ENCODE peak calls at places on chromosome 6, in six cellular contexts. One of them, this sample, is unnamed.

GRCh38 chr6:169950558-169950957 is 199.1 kb downstream of the ERMARD start:
- DNase-seq in activated CD8-positive, alpha-beta T cell treated with anti-CD3 and anti-CD28 coated beads, Interleukin-2, amount 10 ng/mL, durations not matched to agents 7 days and 5 days: peak; percentile 56
- DNase-seq in NCI-H748 treated with DMSO at 0.1 percent for 48 hours: peak; percentile 6
- DNase-seq in dorsolateral prefrontal cortex: no peak
- DNase-seq in keratinocyte: no peak
- DNase-seq in left colon: peak; percentile 37
- DNase-seq in this sample: no peak

GRCh38 chr6:167856999-167857660 is 30.4 kb downstream of the AFDN start:
- DNase-seq in activated CD8-positive, alpha-beta T cell treated with anti-CD3 and anti-CD28 coated beads, Interleukin-2, amount 10 ng/mL, durations not matched to agents 7 days and 5 days: no peak
- DNase-seq in NCI-H748 treated with DMSO at 0.1 percent for 48 hours: no peak
- DNase-seq in keratinocyte: no peak
- DNase-seq in dorsolateral prefrontal cortex: no peak
- DNase-seq in left colon: no peak
- DNase-seq in this sample: peak; percentile 24

GRCh38 chr6:98641929-98642328 is 192.4 kb upstream of the POU3F2 start:
- DNase-seq in keratinocyte: no peak
- DNase-seq in NCI-H748 treated with DMSO at 0.1 percent for 48 hours: no peak
- DNase-seq in activated CD8-positive, alpha-beta T cell treated with anti-CD3 and anti-CD28 coated beads, Interleukin-2, amount 10 ng/mL, durations not matched to agents 7 days and 5 days: no peak
- DNase-seq in left colon: no peak
- DNase-seq in dorsolateral prefrontal cortex: peak; percentile 28
- DNase-seq in this sample: no peak

GRCh38 chr6:70299456-70299855 is 3.4 kb downstream of the COL9A1 start:
- DNase-seq in NCI-H748 treated with DMSO at 0.1 percent for 48 hours: no peak
- DNase-seq in left colon: no peak
- DNase-seq in activated CD8-positive, alpha-beta T cell treated with anti-CD3 and anti-CD28 coated beads, Interleukin-2, amount 10 ng/mL, durations not matched to agents 7 days and 5 days: no peak
- DNase-seq in dorsolateral prefrontal cortex: no peak
- DNase-seq in keratinocyte: no peak
- DNase-seq in this sample: no peak

GRCh38 chr6:94401311-94401710 is 982.0 kb upstream of the EPHA7 start:
- DNase-seq in dorsolateral prefrontal cortex: no peak
- DNase-seq in keratinocyte: no peak
- DNase-seq in NCI-H748 treated with DMSO at 0.1 percent for 48 hours: peak; percentile 15
- DNase-seq in left colon: no peak
- DNase-seq in activated CD8-positive, alpha-beta T cell treated with anti-CD3 and anti-CD28 coated beads, Interleukin-2, amount 10 ng/mL, durations not matched to agents 7 days and 5 days: no peak
- DNase-seq in this sample: no peak

GRCh38 chr6:119890470-119890869 is 540.9 kb upstream of the MAN1A1 start:
- DNase-seq in activated CD8-positive, alpha-beta T cell treated with anti-CD3 and anti-CD28 coated beads, Interleukin-2, amount 10 ng/mL, durations not matched to agents 7 days and 5 days: no peak
- DNase-seq in left colon: no peak
- DNase-seq in dorsolateral prefrontal cortex: no peak
- DNase-seq in NCI-H748 treated with DMSO at 0.1 percent for 48 hours: no peak
- DNase-seq in keratinocyte: no peak
- DNase-seq in this sample: no peak

GRCh38 chr6:36170704-36171103 is 25.8 kb upstream of the BRPF3 start:
- DNase-seq in keratinocyte: no peak
- DNase-seq in left colon: no peak
- DNase-seq in activated CD8-positive, alpha-beta T cell treated with anti-CD3 and anti-CD28 coated beads, Interleukin-2, amount 10 ng/mL, durations not matched to agents 7 days and 5 days: no peak
- DNase-seq in NCI-H748 treated with DMSO at 0.1 percent for 48 hours: no peak
- DNase-seq in dorsolateral prefrontal cortex: no peak
- DNase-seq in this sample: no peak

GRCh38 chr6:158772851-158773371 is 46.3 kb downstream of the EZR start:
- DNase-seq in activated CD8-positive, alpha-beta T cell treated with anti-CD3 and anti-CD28 coated beads, Interleukin-2, amount 10 ng/mL, durations not matched to agents 7 days and 5 days: no peak
- DNase-seq in dorsolateral prefrontal cortex: no peak
- DNase-seq in left colon: peak; percentile 65
- DNase-seq in NCI-H748 treated with DMSO at 0.1 percent for 48 hours: no peak
- DNase-seq in keratinocyte: no peak
- DNase-seq in this sample: peak; percentile 62

GRCh38 chr6:41428995-41429417 is 93.6 kb downstream of the NCR2 start:
- DNase-seq in left colon: no peak
- DNase-seq in activated CD8-positive, alpha-beta T cell treated with anti-CD3 and anti-CD28 coated beads, Interleukin-2, amount 10 ng/mL, durations not matched to agents 7 days and 5 days: no peak
- DNase-seq in dorsolateral prefrontal cortex: no peak
- DNase-seq in NCI-H748 treated with DMSO at 0.1 percent for 48 hours: no peak
- DNase-seq in keratinocyte: no peak
- DNase-seq in this sample: no peak

GRCh38 chr6:15148356-15149058 is 97.4 kb upstream of the JARID2 start:
- DNase-seq in dorsolateral prefrontal cortex: no peak
- DNase-seq in left colon: no peak
- DNase-seq in activated CD8-positive, alpha-beta T cell treated with anti-CD3 and anti-CD28 coated beads, Interleukin-2, amount 10 ng/mL, durations not matched to agents 7 days and 5 days: no peak
- DNase-seq in NCI-H748 treated with DMSO at 0.1 percent for 48 hours: no peak
- DNase-seq in keratinocyte: peak; percentile 32
- DNase-seq in this sample: peak; percentile 91

GRCh38 chr6:100229512-100229911 is 235.2 kb downstream of the SIM1 start:
- DNase-seq in keratinocyte: no peak
- DNase-seq in activated CD8-positive, alpha-beta T cell treated with anti-CD3 and anti-CD28 coated beads, Interleukin-2, amount 10 ng/mL, durations not matched to agents 7 days and 5 days: no peak
- DNase-seq in NCI-H748 treated with DMSO at 0.1 percent for 48 hours: peak; percentile 57
- DNase-seq in dorsolateral prefrontal cortex: no peak
- DNase-seq in left colon: no peak
- DNase-seq in this sample: no peak

GRCh38 chr6:33053230-33053629 is 20.2 kb downstream of the HLA-DPA1 start:
- DNase-seq in left colon: no peak
- DNase-seq in keratinocyte: no peak
- DNase-seq in dorsolateral prefrontal cortex: no peak
- DNase-seq in NCI-H748 treated with DMSO at 0.1 percent for 48 hours: no peak
- DNase-seq in activated CD8-positive, alpha-beta T cell treated with anti-CD3 and anti-CD28 coated beads, Interleukin-2, amount 10 ng/mL, durations not matched to agents 7 days and 5 days: no peak
- DNase-seq in this sample: no peak

GRCh38 chr6:169454204-169454871 is 200.7 kb upstream of the THBS2 start:
- DNase-seq in keratinocyte: no peak
- DNase-seq in left colon: no peak
- DNase-seq in dorsolateral prefrontal cortex: no peak
- DNase-seq in activated CD8-positive, alpha-beta T cell treated with anti-CD3 and anti-CD28 coated beads, Interleukin-2, amount 10 ng/mL, durations not matched to agents 7 days and 5 days: no peak
- DNase-seq in NCI-H748 treated with DMSO at 0.1 percent for 48 hours: no peak
- DNase-seq in this sample: no peak

GRCh38 chr6:151325075-151326050 is 66.0 kb downstream of the ZBTB2 start:
- DNase-seq in keratinocyte: no peak
- DNase-seq in activated CD8-positive, alpha-beta T cell treated with anti-CD3 and anti-CD28 coated beads, Interleukin-2, amount 10 ng/mL, durations not matched to agents 7 days and 5 days: peak; percentile 25
- DNase-seq in left colon: peak; percentile 50
- DNase-seq in NCI-H748 treated with DMSO at 0.1 percent for 48 hours: no peak
- DNase-seq in dorsolateral prefrontal cortex: peak; percentile 24
- DNase-seq in this sample: no peak

GRCh38 chr6:6556162-6556737 is 32.3 kb upstream of the LY86 start:
- DNase-seq in NCI-H748 treated with DMSO at 0.1 percent for 48 hours: no peak
- DNase-seq in dorsolateral prefrontal cortex: peak; percentile 79
- DNase-seq in activated CD8-positive, alpha-beta T cell treated with anti-CD3 and anti-CD28 coated beads, Interleukin-2, amount 10 ng/mL, durations not matched to agents 7 days and 5 days: no peak
- DNase-seq in keratinocyte: no peak
- DNase-seq in left colon: no peak
- DNase-seq in this sample: no peak

GRCh38 chr6:54847799-54848597 is 1.4 kb downstream of the FAM83B start:
- DNase-seq in dorsolateral prefrontal cortex: no peak
- DNase-seq in left colon: no peak
- DNase-seq in keratinocyte: peak; percentile 72
- DNase-seq in NCI-H748 treated with DMSO at 0.1 percent for 48 hours: no peak
- DNase-seq in activated CD8-positive, alpha-beta T cell treated with anti-CD3 and anti-CD28 coated beads, Interleukin-2, amount 10 ng/mL, durations not matched to agents 7 days and 5 days: no peak
- DNase-seq in this sample: peak; percentile 86

GRCh38 chr6:6712979-6713514 is 124.5 kb downstream of the LY86 start:
- DNase-seq in NCI-H748 treated with DMSO at 0.1 percent for 48 hours: no peak
- DNase-seq in left colon: peak; percentile 39
- DNase-seq in keratinocyte: no peak
- DNase-seq in dorsolateral prefrontal cortex: no peak
- DNase-seq in activated CD8-positive, alpha-beta T cell treated with anti-CD3 and anti-CD28 coated beads, Interleukin-2, amount 10 ng/mL, durations not matched to agents 7 days and 5 days: peak; percentile 36
- DNase-seq in this sample: no peak

GRCh38 chr6:111798281-111798725 is 74.9 kb downstream of the FYN start:
- DNase-seq in activated CD8-positive, alpha-beta T cell treated with anti-CD3 and anti-CD28 coated beads, Interleukin-2, amount 10 ng/mL, durations not matched to agents 7 days and 5 days: no peak
- DNase-seq in keratinocyte: no peak
- DNase-seq in dorsolateral prefrontal cortex: no peak
- DNase-seq in NCI-H748 treated with DMSO at 0.1 percent for 48 hours: no peak
- DNase-seq in left colon: no peak
- DNase-seq in this sample: no peak

GRCh38 chr6:160328447-160328846 is 19.7 kb upstream of the SLC22A3 start:
- DNase-seq in left colon: no peak
- DNase-seq in activated CD8-positive, alpha-beta T cell treated with anti-CD3 and anti-CD28 coated beads, Interleukin-2, amount 10 ng/mL, durations not matched to agents 7 days and 5 days: no peak
- DNase-seq in NCI-H748 treated with DMSO at 0.1 percent for 48 hours: no peak
- DNase-seq in dorsolateral prefrontal cortex: no peak
- DNase-seq in keratinocyte: no peak
- DNase-seq in this sample: no peak

GRCh38 chr6:159008656-159009288 is 8.8 kb upstream of the RSPH3 start:
- DNase-seq in left colon: no peak
- DNase-seq in dorsolateral prefrontal cortex: no peak
- DNase-seq in NCI-H748 treated with DMSO at 0.1 percent for 48 hours: peak; percentile 5
- DNase-seq in keratinocyte: no peak
- DNase-seq in activated CD8-positive, alpha-beta T cell treated with anti-CD3 and anti-CD28 coated beads, Interleukin-2, amount 10 ng/mL, durations not matched to agents 7 days and 5 days: peak; percentile 20
- DNase-seq in this sample: no peak

GRCh38 chr6:33683051-33683571 is 28.4 kb downstream of the UQCC2 start:
- DNase-seq in activated CD8-positive, alpha-beta T cell treated with anti-CD3 and anti-CD28 coated beads, Interleukin-2, amount 10 ng/mL, durations not matched to agents 7 days and 5 days: peak; percentile 63
- DNase-seq in keratinocyte: no peak
- DNase-seq in dorsolateral prefrontal cortex: peak; percentile 88
- DNase-seq in NCI-H748 treated with DMSO at 0.1 percent for 48 hours: no peak
- DNase-seq in left colon: no peak
- DNase-seq in this sample: no peak

GRCh38 chr6:28368522-28368921 is 18.8 kb downstream of the ZKSCAN3 start:
- DNase-seq in activated CD8-positive, alpha-beta T cell treated with anti-CD3 and anti-CD28 coated beads, Interleukin-2, amount 10 ng/mL, durations not matched to agents 7 days and 5 days: no peak
- DNase-seq in NCI-H748 treated with DMSO at 0.1 percent for 48 hours: no peak
- DNase-seq in dorsolateral prefrontal cortex: no peak
- DNase-seq in left colon: no peak
- DNase-seq in keratinocyte: no peak
- DNase-seq in this sample: no peak

GRCh38 chr6:133965817-133966360 is 12.9 kb downstream of the TBPL1 start:
- DNase-seq in left colon: peak; percentile 68
- DNase-seq in activated CD8-positive, alpha-beta T cell treated with anti-CD3 and anti-CD28 coated beads, Interleukin-2, amount 10 ng/mL, durations not matched to agents 7 days and 5 days: no peak
- DNase-seq in keratinocyte: no peak
- DNase-seq in NCI-H748 treated with DMSO at 0.1 percent for 48 hours: no peak
- DNase-seq in dorsolateral prefrontal cortex: no peak
- DNase-seq in this sample: no peak

GRCh38 chr6:30543824-30544223 is 12.5 kb downstream of the GNL1 start:
- DNase-seq in keratinocyte: no peak
- DNase-seq in left colon: no peak
- DNase-seq in activated CD8-positive, alpha-beta T cell treated with anti-CD3 and anti-CD28 coated beads, Interleukin-2, amount 10 ng/mL, durations not matched to agents 7 days and 5 days: peak; percentile 52
- DNase-seq in dorsolateral prefrontal cortex: no peak
- DNase-seq in NCI-H748 treated with DMSO at 0.1 percent for 48 hours: no peak
- DNase-seq in this sample: no peak

GRCh38 chr6:45192556-45192955 is 135.6 kb upstream of the RUNX2 start:
- DNase-seq in dorsolateral prefrontal cortex: no peak
- DNase-seq in activated CD8-positive, alpha-beta T cell treated with anti-CD3 and anti-CD28 coated beads, Interleukin-2, amount 10 ng/mL, durations not matched to agents 7 days and 5 days: no peak
- DNase-seq in left colon: no peak
- DNase-seq in keratinocyte: no peak
- DNase-seq in NCI-H748 treated with DMSO at 0.1 percent for 48 hours: no peak
- DNase-seq in this sample: no peak

GRCh38 chr6:13406051-13406477 is 77.7 kb upstream of the TBC1D7 start:
- DNase-seq in NCI-H748 treated with DMSO at 0.1 percent for 48 hours: no peak
- DNase-seq in dorsolateral prefrontal cortex: peak; percentile 63
- DNase-seq in activated CD8-positive, alpha-beta T cell treated with anti-CD3 and anti-CD28 coated beads, Interleukin-2, amount 10 ng/mL, durations not matched to agents 7 days and 5 days: no peak
- DNase-seq in left colon: no peak
- DNase-seq in keratinocyte: no peak
- DNase-seq in this sample: no peak

GRCh38 chr6:125157725-125158124 is 4.2 kb downstream of the TPD52L1 start:
- DNase-seq in left colon: no peak
- DNase-seq in NCI-H748 treated with DMSO at 0.1 percent for 48 hours: no peak
- DNase-seq in dorsolateral prefrontal cortex: no peak
- DNase-seq in keratinocyte: no peak
- DNase-seq in activated CD8-positive, alpha-beta T cell treated with anti-CD3 and anti-CD28 coated beads, Interleukin-2, amount 10 ng/mL, durations not matched to agents 7 days and 5 days: no peak
- DNase-seq in this sample: no peak

GRCh38 chr6:98769546-98769945 is 64.8 kb upstream of the POU3F2 start:
- DNase-seq in NCI-H748 treated with DMSO at 0.1 percent for 48 hours: peak; percentile 9
- DNase-seq in activated CD8-positive, alpha-beta T cell treated with anti-CD3 and anti-CD28 coated beads, Interleukin-2, amount 10 ng/mL, durations not matched to agents 7 days and 5 days: peak; percentile 23
- DNase-seq in left colon: peak; percentile 28
- DNase-seq in dorsolateral prefrontal cortex: no peak
- DNase-seq in keratinocyte: peak; percentile 0
- DNase-seq in this sample: peak; percentile 2

GRCh38 chr6:37351027-37351426 is 2.8 kb upstream of the RNF8 start:
- DNase-seq in left colon: no peak
- DNase-seq in activated CD8-positive, alpha-beta T cell treated with anti-CD3 and anti-CD28 coated beads, Interleukin-2, amount 10 ng/mL, durations not matched to agents 7 days and 5 days: no peak
- DNase-seq in NCI-H748 treated with DMSO at 0.1 percent for 48 hours: no peak
- DNase-seq in dorsolateral prefrontal cortex: no peak
- DNase-seq in keratinocyte: no peak
- DNase-seq in this sample: no peak

GRCh38 chr6:18477301-18477941 is 90.3 kb downstream of the RNF144B start:
- DNase-seq in activated CD8-positive, alpha-beta T cell treated with anti-CD3 and anti-CD28 coated beads, Interleukin-2, amount 10 ng/mL, durations not matched to agents 7 days and 5 days: no peak
- DNase-seq in dorsolateral prefrontal cortex: no peak
- DNase-seq in left colon: no peak
- DNase-seq in NCI-H748 treated with DMSO at 0.1 percent for 48 hours: no peak
- DNase-seq in keratinocyte: no peak
- DNase-seq in this sample: no peak

GRCh38 chr6:167559675-167560479 is 235.0 kb downstream of the TTLL2 start:
- DNase-seq in activated CD8-positive, alpha-beta T cell treated with anti-CD3 and anti-CD28 coated beads, Interleukin-2, amount 10 ng/mL, durations not matched to agents 7 days and 5 days: no peak
- DNase-seq in NCI-H748 treated with DMSO at 0.1 percent for 48 hours: no peak
- DNase-seq in dorsolateral prefrontal cortex: no peak
- DNase-seq in keratinocyte: no peak
- DNase-seq in left colon: no peak
- DNase-seq in this sample: no peak

GRCh38 chr6:163335056-163335455 is 79.5 kb upstream of the QKI start:
- DNase-seq in left colon: no peak
- DNase-seq in NCI-H748 treated with DMSO at 0.1 percent for 48 hours: no peak
- DNase-seq in keratinocyte: no peak
- DNase-seq in dorsolateral prefrontal cortex: no peak
- DNase-seq in activated CD8-positive, alpha-beta T cell treated with anti-CD3 and anti-CD28 coated beads, Interleukin-2, amount 10 ng/mL, durations not matched to agents 7 days and 5 days: no peak
- DNase-seq in this sample: no peak

GRCh38 chr6:17505062-17505476 is 95.0 kb upstream of the FAM8A1 start:
- DNase-seq in NCI-H748 treated with DMSO at 0.1 percent for 48 hours: no peak
- DNase-seq in dorsolateral prefrontal cortex: no peak
- DNase-seq in left colon: no peak
- DNase-seq in activated CD8-positive, alpha-beta T cell treated with anti-CD3 and anti-CD28 coated beads, Interleukin-2, amount 10 ng/mL, durations not matched to agents 7 days and 5 days: no peak
- DNase-seq in keratinocyte: no peak
- DNase-seq in this sample: no peak

GRCh38 chr6:100881707-100882040 is 545 bp upstream of the ASCC3 start:
- DNase-seq in left colon: no peak
- DNase-seq in keratinocyte: no peak
- DNase-seq in NCI-H748 treated with DMSO at 0.1 percent for 48 hours: no peak
- DNase-seq in activated CD8-positive, alpha-beta T cell treated with anti-CD3 and anti-CD28 coated beads, Interleukin-2, amount 10 ng/mL, durations not matched to agents 7 days and 5 days: no peak
- DNase-seq in dorsolateral prefrontal cortex: no peak
- DNase-seq in this sample: no peak